ENCODE peak calls at places on chromosomes 16 and 17, in five cellular contexts. W, X, C, F and K are unnamed samples.

GRCh38 chr17:69557339-69557738 is 142.8 kb downstream of the MAP2K6 start:
- DNase-seq in W (no peak), X (no peak), C (no peak), F (no peak), K (no peak)

GRCh38 chr17:5049314-5049819 is 14.1 kb upstream of the SLC52A1 start:
- DNase-seq in W (peak; percentile 69), X (peak; percentile 24), C (no peak), F (no peak), K (no peak)

GRCh38 chr16:70683146-70683944 is 2.5 kb downstream of the MTSS2 start:
- DNase-seq in W (no peak), X (no peak), C (no peak), F (no peak), K (no peak)

GRCh38 chr17:81865358-81865732 is 5.0 kb upstream of the P4HB start:
- DNase-seq in W (no peak), X (no peak), C (no peak), F (no peak), K (no peak)

GRCh38 chr16:23182675-23183485 is at the start of gene SCNN1G:
- DNase-seq in W (no peak), X (no peak), C (peak; percentile 16), F (no peak), K (no peak)

GRCh38 chr16:81214745-81215166 is 23.7 kb upstream of the BCO1 start:
- DNase-seq in W (no peak), X (no peak), C (no peak), F (no peak), K (peak; percentile 51)

GRCh38 chr16:19348578-19349315 is 63.2 kb downstream of the CLEC19A start:
- DNase-seq in W (no peak), X (no peak), C (no peak), F (no peak), K (peak; percentile 25)

GRCh38 chr17:34715504-34715903 is 136.1 kb downstream of the TMEM132E start:
- DNase-seq in W (no peak), X (no peak), C (no peak), F (no peak), K (no peak)

GRCh38 chr17:1125775-1126120 is 54.0 kb downstream of the ABR start:
- DNase-seq in W (no peak), X (no peak), C (no peak), F (no peak), K (no peak)

GRCh38 chr16:29992371-29992967 is 2.9 kb downstream of the HIRIP3 start:
- DNase-seq in W (no peak), X (no peak), C (no peak), F (no peak), K (no peak)

GRCh38 chr16:18792836-18793433 is 2.8 kb upstream of the RPS15A start:
- DNase-seq in W (no peak), X (no peak), C (no peak), F (no peak), K (no peak)

GRCh38 chr16:82201906-82202305 is 31.9 kb upstream of the MPHOSPH6 start:
- DNase-seq in W (no peak), X (no peak), C (no peak), F (no peak), K (no peak)

GRCh38 chr16:48617711-48618148 is 7.8 kb upstream of the N4BP1 start:
- DNase-seq in W (no peak), X (no peak), C (peak; percentile 65), F (no peak), K (peak; percentile 21)

GRCh38 chr17:11999715-12000114 is 2.4 kb upstream of the ZNF18 start:
- DNase-seq in W (no peak), X (no peak), C (no peak), F (no peak), K (no peak)

GRCh38 chr17:76709077-76709950 is 1.5 kb downstream of the MXRA7 start:
- DNase-seq in W (no peak), X (no peak), C (peak; percentile 92), F (no peak), K (peak; percentile 82)

GRCh38 chr17:82767041-82767754 is 15.3 kb downstream of the TBCD start:
- DNase-seq in W (no peak), X (no peak), C (no peak), F (peak; percentile 57), K (peak; percentile 52)

GRCh38 chr17:50407921-50408320 is 10.6 kb upstream of the LRRC59 start:
- DNase-seq in W (no peak), X (no peak), C (no peak), F (no peak), K (no peak)

GRCh38 chr17:57945999-57946797 is 9.0 kb downstream of the CUEDC1 start:
- DNase-seq in W (no peak), X (no peak), C (no peak), F (no peak), K (no peak)

GRCh38 chr17:76920364-76921139 is 52.3 kb downstream of the MGAT5B start:
- DNase-seq in W (no peak), X (no peak), C (no peak), F (no peak), K (no peak)

GRCh38 chr17:81252336-81253329 is 13.5 kb downstream of the NDUFAF8 start:
- DNase-seq in W (no peak), X (no peak), C (no peak), F (no peak), K (no peak)

GRCh38 chr17:78997231-78997741 is 12.3 kb downstream of the CANT1 start:
- DNase-seq in W (no peak), X (no peak), C (no peak), F (no peak), K (no peak)

GRCh38 chr17:41168121-41168520 is at the start of gene KRTAP4-3:
- DNase-seq in W (no peak), X (no peak), C (no peak), F (no peak), K (no peak)

GRCh38 chr17:13104576-13104975 is 86.7 kb upstream of the ELAC2 start:
- DNase-seq in W (no peak), X (no peak), C (no peak), F (no peak), K (no peak)

GRCh38 chr17:7557825-7558543 is 566 bp upstream of the TNFSF13 start:
- DNase-seq in W (no peak), X (no peak), C (peak; percentile 87), F (no peak), K (peak; percentile 90)

GRCh38 chr17:78343099-78343432 is 16.8 kb downstream of the SOCS3 start:
- DNase-seq in W (no peak), X (no peak), C (peak; percentile 80), F (no peak), K (no peak)

GRCh38 chr16:2043296-2043979 is 4.2 kb downstream of the NTHL1 start:
- DNase-seq in W (no peak), X (no peak), C (no peak), F (no peak), K (no peak)

GRCh38 chr16:11682655-11683096 is 14.4 kb downstream of the SNN start:
- DNase-seq in W (no peak), X (no peak), C (no peak), F (no peak), K (no peak)

GRCh38 chr16:84550096-84550495 is 45.6 kb upstream of the MEAK7 start:
- DNase-seq in W (no peak), X (no peak), C (no peak), F (no peak), K (no peak)

GRCh38 chr17:30299000-30299399 is 7.3 kb upstream of the BLMH start:
- DNase-seq in W (no peak), X (no peak), C (no peak), F (no peak), K (no peak)

GRCh38 chr16:58684001-58684353 is 593 bp downstream of the SLC38A7 start:
- DNase-seq in W (no peak), X (no peak), C (peak; percentile 15), F (no peak), K (no peak)

GRCh38 chr16:14529010-14529669 is 100.9 kb downstream of the PARN start:
- DNase-seq in W (no peak), X (no peak), C (peak; percentile 63), F (peak; percentile 26), K (peak; percentile 85)

GRCh38 chr17:7407483-7408231 is at the start of gene NLGN2:
- DNase-seq in W (no peak), X (no peak), C (no peak), F (no peak), K (no peak)

GRCh38 chr16:25126820-25127232 is 15.3 kb downstream of the LCMT1 start:
- DNase-seq in W (no peak), X (no peak), C (no peak), F (no peak), K (peak; percentile 34)

GRCh38 chr16:88725609-88726407 is 19.5 kb downstream of the CTU2 start:
- DNase-seq in W (no peak), X (no peak), C (no peak), F (no peak), K (no peak)